ENCODE peak calls at places on chromosomes 13 and 19, in four cellular contexts. N is heart left ventricle; E is CD8-positive, alpha-beta T cell; S is cardiac fibroblast. G is an unnamed sample.

GRCh38 chr13:27765650-27766049 is 26.6 kb upstream of the GSX1 start:
- DNase-seq in N (no peak), E (no peak), S (no peak), G (no peak)

GRCh38 chr19:34171877-34172660 is at the start of gene LSM14A:
- DNase-seq in N (peak; percentile 95), E (peak; percentile 89), S (peak; percentile 94), G (peak; percentile 96)

GRCh38 chr13:105920375-105920774 is 615.1 kb downstream of the EFNB2 start:
- DNase-seq in N (no peak), E (no peak), S (peak; percentile 25), G (no peak)

GRCh38 chr13:113669231-113669870 is 2.3 kb downstream of the GRK1 start:
- DNase-seq in N (no peak), E (no peak), S (no peak), G (no peak)

GRCh38 chr13:44967656-44968451 is 21.4 kb downstream of the NUFIP1 start:
- DNase-seq in N (no peak), E (no peak), S (peak; percentile 69), G (no peak)

GRCh38 chr19:55465460-55466245 is 1.1 kb upstream of the C19orf85 start:
- DNase-seq in N (peak; percentile 24), E (no peak), S (no peak), G (no peak)

GRCh38 chr13:37306778-37307544 is 201.5 kb upstream of the CSNK1A1L start:
- DNase-seq in N (no peak), E (no peak), S (peak; percentile 78), G (no peak)

GRCh38 chr13:64540468-64540867 is 2689.7 kb downstream of the PCDH9 start:
- DNase-seq in N (no peak), E (no peak), S (no peak), G (no peak)

GRCh38 chr13:28059214-28059613 is 41.2 kb downstream of the FLT3 start:
- DNase-seq in N (peak; percentile 37), E (peak; percentile 48), S (peak; percentile 26), G (peak; percentile 34)

GRCh38 chr19:4064073-4064550 is 2.6 kb downstream of the ZBTB7A start:
- DNase-seq in N (no peak), E (no peak), S (peak; percentile 39), G (no peak)

GRCh38 chr13:113121183-113121927 is 1.2 kb upstream of the F10 start:
- DNase-seq in N (no peak), E (no peak), S (no peak), G (no peak)

GRCh38 chr13:114259374-114259773 is 22.0 kb upstream of the UPF3A start:
- DNase-seq in N (no peak), E (no peak), S (no peak), G (no peak)

GRCh38 chr19:3366761-3367571 is 583 bp downstream of the NFIC start:
- DNase-seq in N (peak; percentile 78), E (no peak), S (no peak), G (peak; percentile 71)

GRCh38 chr13:21055016-21055415 is 6.4 kb downstream of the LATS2 start:
- DNase-seq in N (no peak), E (no peak), S (no peak), G (no peak)

GRCh38 chr13:48790199-48790598 is 136.5 kb downstream of the CYSLTR2 start:
- DNase-seq in N (no peak), E (no peak), S (no peak), G (no peak)

GRCh38 chr13:53200498-53201453 is 172.2 kb downstream of the OLFM4 start:
- DNase-seq in N (peak; percentile 53), E (no peak), S (no peak), G (peak; percentile 72)
- TF ChIP-seq CTCF in N (peak; percentile 38), E (no peak), S (peak; percentile 22), G (peak; percentile 35)

GRCh38 chr19:18281082-18282020 is at the start of gene JUND:
- DNase-seq in N (peak; percentile 99), E (peak; percentile 96), S (peak; percentile 100), G (peak; percentile 100)
- TF ChIP-seq CTCF in N (no peak), E (no peak), S (no peak), G (no peak)

GRCh38 chr13:30323524-30323923 is 16.2 kb upstream of the KATNAL1 start:
- DNase-seq in N (no peak), E (no peak), S (no peak), G (no peak)
- TF ChIP-seq CTCF in N (no peak), E (no peak), S (no peak), G (no peak)

GRCh38 chr13:102090532-102090931 is 311.3 kb downstream of the FGF14 start:
- DNase-seq in N (no peak), E (no peak), S (no peak), G (no peak)

GRCh38 chr13:102089722-102090121 is 312.1 kb downstream of the FGF14 start:
- DNase-seq in N (no peak), E (no peak), S (no peak), G (no peak)

GRCh38 chr13:102091231-102091630 is 310.6 kb downstream of the FGF14 start:
- DNase-seq in N (no peak), E (no peak), S (no peak), G (no peak)

DNA sequence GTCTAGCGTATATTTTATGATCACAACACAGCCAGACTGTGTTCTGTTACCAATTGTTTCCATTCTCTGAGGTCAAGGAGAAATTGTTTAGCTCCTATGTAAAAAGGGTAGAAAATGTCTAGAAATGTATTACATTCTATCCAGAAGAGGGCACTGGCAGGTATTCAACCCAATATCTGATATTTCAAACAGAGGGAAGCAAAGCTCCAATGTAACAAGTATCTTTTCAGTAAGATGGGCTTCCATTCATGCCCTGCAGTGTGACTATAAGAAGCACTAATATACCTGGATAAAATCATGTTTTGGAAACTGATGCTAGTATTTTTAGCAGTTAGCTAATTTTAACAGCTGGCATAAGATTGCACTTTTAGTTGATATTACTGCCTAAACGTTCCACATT is 312.7 kb downstream of the FGF14 start:
- DNase-seq in N (no peak), E (no peak), S (no peak), G (no peak)
- TF ChIP-seq CTCF in N (no peak), E (no peak), S (peak; percentile 7), G (no peak)

DNA sequence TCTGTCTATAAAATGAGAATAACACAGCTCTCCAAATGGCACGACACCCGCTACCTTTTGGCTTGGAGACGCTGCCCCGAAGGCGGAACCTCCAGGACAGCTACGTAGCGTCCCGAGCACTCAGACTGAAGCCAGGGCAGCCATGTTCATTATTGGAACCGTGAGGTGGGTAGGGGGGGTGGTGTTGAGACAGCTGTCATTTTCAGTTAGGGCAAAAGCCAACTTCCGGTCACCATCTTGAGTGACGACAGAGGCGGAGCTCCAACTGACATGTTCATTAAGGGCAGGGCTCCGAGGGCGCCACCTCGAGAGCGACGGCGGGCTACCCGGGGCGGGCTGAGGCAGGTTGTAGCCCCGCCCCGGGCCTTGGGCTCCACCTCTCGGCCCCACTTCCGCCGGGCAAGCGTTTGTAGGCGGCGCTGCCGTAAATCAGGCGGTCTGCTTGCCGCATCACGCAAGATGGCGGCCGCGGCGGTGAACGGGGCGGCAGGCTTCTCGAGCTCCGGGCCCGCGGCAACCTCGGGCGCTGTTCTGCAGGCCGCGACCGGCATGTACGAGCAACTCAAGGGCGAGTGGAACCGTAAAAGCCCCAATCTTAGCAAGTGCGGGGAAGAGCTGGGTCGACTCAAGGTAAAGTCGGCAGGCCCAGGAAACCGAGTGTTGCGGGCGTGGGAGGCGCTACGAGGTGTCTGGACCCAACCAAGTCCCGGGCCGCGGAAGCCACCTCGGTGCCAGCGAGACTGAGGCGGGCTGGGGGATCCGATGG is at the start of gene PSMD8:
- DNase-seq in N (peak; percentile 99), E (peak; percentile 98), S (peak; percentile 99), G (peak; percentile 99)
- TF ChIP-seq CTCF in N (peak; percentile 34), E (no peak), S (no peak), G (peak; percentile 8)

GRCh38 chr19:19142347-19142746 is 4.1 kb upstream of the TMEM161A start:
- DNase-seq in N (no peak), E (no peak), S (no peak), G (no peak)

GRCh38 chr19:19137556-19138109 is 645 bp downstream of the TMEM161A start:
- DNase-seq in N (no peak), E (no peak), S (peak; percentile 15), G (peak; percentile 22)

GRCh38 chr19:19140476-19140875 is 2.2 kb upstream of the TMEM161A start:
- DNase-seq in N (no peak), E (no peak), S (no peak), G (no peak)

GRCh38 chr19:19138110-19138981 is at the start of gene TMEM161A:
- DNase-seq in N (peak; percentile 99), E (peak; percentile 97), S (peak; percentile 100), G (peak; percentile 99)

DNA sequence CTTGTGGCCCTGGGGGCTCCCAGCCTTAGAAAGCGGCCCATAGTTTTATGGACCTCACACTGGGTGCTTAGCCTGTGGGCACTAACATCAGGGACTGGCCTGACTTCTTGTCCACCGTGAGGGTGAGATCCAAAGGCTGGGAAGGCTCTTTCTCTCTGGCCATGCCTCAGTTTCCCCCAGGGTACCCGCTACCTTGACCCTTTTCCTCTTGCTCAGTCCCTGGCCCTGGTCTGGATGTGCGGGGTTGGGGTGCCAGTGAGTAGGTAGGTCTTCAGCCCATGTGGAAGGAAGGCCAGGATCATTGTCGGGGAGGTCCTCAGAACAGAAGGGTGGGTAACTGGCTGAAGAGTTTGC is 1.6 kb upstream of the TMEM161A start:
- DNase-seq in N (no peak), E (no peak), S (no peak), G (no peak)
- TF ChIP-seq CTCF in N (no peak), E (peak; percentile 21), S (no peak), G (no peak)

DNA sequence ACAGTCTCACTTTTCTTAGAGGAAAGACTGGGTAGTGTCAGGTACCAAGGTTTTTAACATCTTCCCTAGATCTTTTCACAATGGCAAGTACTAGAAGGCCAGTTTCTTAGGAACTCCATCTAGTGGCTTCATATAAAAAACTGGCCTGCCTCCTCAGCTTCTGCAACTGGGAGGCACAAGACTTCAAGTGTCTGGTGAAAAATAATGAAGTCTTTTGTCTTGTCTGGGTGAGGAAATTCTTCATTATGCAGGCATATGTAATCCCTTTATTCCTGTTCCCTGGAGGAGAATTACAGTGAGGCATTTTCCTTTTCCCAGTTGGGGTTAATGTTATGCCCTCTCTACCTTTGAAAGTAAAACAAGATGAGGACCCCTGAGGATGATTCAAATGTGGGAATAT is 300.5 kb downstream of the NALCN start:
- DNase-seq in N (no peak), E (no peak), S (peak; percentile 1), G (no peak)
- TF ChIP-seq CTCF in N (no peak), E (no peak), S (peak; percentile 20), G (no peak)

DNA sequence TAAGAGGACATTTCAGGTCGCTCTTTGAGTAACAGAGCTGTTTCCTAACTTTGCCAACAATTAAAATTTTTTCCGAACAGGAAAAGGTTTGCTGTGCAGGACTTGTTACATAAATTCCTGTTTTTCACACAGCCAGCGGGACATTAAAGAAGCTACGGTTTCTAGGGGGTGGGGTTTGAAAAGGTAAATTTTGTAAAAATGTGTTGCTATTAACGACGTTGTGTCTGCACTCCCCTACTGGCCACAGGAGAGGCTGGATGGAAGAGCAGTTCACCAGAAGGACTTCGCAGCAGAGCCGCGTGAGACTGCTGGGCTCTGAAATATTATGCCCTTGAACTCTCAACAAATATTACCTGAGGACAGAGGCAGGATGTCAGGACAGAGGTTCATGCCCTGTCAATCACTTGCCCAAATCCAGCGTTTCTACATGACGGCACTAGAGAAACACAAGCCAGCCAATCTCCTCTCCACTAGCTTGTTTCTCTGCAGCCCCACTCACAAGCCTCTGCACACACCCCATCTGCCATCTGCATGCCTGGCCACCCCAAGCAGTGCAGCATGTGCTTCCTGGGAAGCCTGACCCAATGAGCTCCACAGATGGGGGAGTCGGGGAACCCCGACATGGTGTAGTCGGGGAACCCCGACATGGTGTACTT is 102.0 kb downstream of the FOXO1 start:
- DNase-seq in N (no peak), E (no peak), S (peak; percentile 39), G (peak; percentile 36)
- TF ChIP-seq CTCF in N (no peak), E (no peak), S (peak; percentile 36), G (no peak)

GRCh38 chr13:73194310-73194709 is 135.5 kb downstream of the KLF5 start:
- DNase-seq in N (no peak), E (no peak), S (no peak), G (no peak)
- TF ChIP-seq CTCF in N (no peak), E (no peak), S (no peak), G (no peak)